ENCODE peak calls at places on chromosome 3, in five cellular contexts. X is prostate gland, U is fibroblast of lung, E is bronchial epithelial cell, D is transverse colon. Z is an unnamed sample.

GRCh38 chr3:187750513-187751123 is 5.3 kb upstream of the BCL6 start:
- DNase-seq in X (no peak), U (peak), E (no peak), D (peak), Z (no peak)

GRCh38 chr3:106329505-106329904 is 460.7 kb upstream of the CBLB start:
- DNase-seq in X (no peak), U (peak), E (no peak), D (no peak), Z (no peak)

GRCh38 chr3:156675744-156676466 is 1.5 kb downstream of the TIPARP start:
- DNase-seq in X (peak), U (peak), E (peak), D (peak), Z (peak)

GRCh38 chr3:135887220-135887619 is 78.3 kb upstream of the PPP2R3A start:
- DNase-seq in X (no peak), U (peak), E (peak), D (no peak), Z (no peak)

GRCh38 chr3:173043757-173044156 is 97.3 kb downstream of the SPATA16 start:
- DNase-seq in X (no peak), U (no peak), E (no peak), D (no peak), Z (no peak)

GRCh38 chr3:118782755-118783202 is 251.9 kb downstream of the IGSF11 start:
- DNase-seq in X (no peak), U (no peak), E (peak), D (no peak), Z (no peak)

GRCh38 chr3:150286390-150287147 is 121.5 kb upstream of the TSC22D2 start:
- DNase-seq in X (peak), U (peak), E (peak), D (no peak), Z (no peak)

GRCh38 chr3:132180337-132180791 is 136.8 kb upstream of the ACP3 start:
- DNase-seq in X (peak), U (peak), E (peak), D (no peak), Z (no peak)

GRCh38 chr3:127757979-127758378 is 64.3 kb downstream of the MGLL start:
- DNase-seq in X (no peak), U (no peak), E (no peak), D (peak), Z (no peak)

GRCh38 chr3:136070334-136070733 is 104.8 kb downstream of the PPP2R3A start:
- DNase-seq in X (no peak), U (peak), E (peak), D (no peak), Z (no peak)

GRCh38 chr3:149702691-149703426 is 45.0 kb upstream of the WWTR1 start:
- DNase-seq in X (no peak), U (peak), E (peak), D (no peak), Z (peak)

GRCh38 chr3:6180171-6180570 is 680.7 kb upstream of the GRM7 start:
- DNase-seq in X (no peak), U (no peak), E (no peak), D (no peak), Z (no peak)

GRCh38 chr3:61439116-61439459 is 122.3 kb upstream of the PTPRG start:
- DNase-seq in X (no peak), U (no peak), E (no peak), D (no peak), Z (no peak)

GRCh38 chr3:40333416-40333815 is 23.9 kb downstream of the EIF1B start:
- DNase-seq in X (no peak), U (no peak), E (no peak), D (no peak), Z (no peak)

GRCh38 chr3:12058408-12058807 is 54.2 kb downstream of the SYN2 start:
- DNase-seq in X (no peak), U (no peak), E (no peak), D (no peak), Z (no peak)

GRCh38 chr3:20682573-20682972 is 496.6 kb upstream of the SGO1 start:
- DNase-seq in X (no peak), U (no peak), E (peak), D (no peak), Z (no peak)

GRCh38 chr3:143447491-143447890 is 327.9 kb downstream of the CHST2 start:
- DNase-seq in X (no peak), U (no peak), E (no peak), D (no peak), Z (no peak)

GRCh38 chr3:52237659-52238172 is 1.2 kb downstream of the TWF2 start:
- DNase-seq in X (peak), U (peak), E (peak), D (peak), Z (peak)

GRCh38 chr3:9147215-9147895 is 102.1 kb downstream of the SRGAP3 start:
- DNase-seq in X (no peak), U (no peak), E (no peak), D (no peak), Z (no peak)

GRCh38 chr3:29764059-29764458 is 483.2 kb downstream of the RBMS3 start:
- DNase-seq in X (no peak), U (peak), E (peak), D (no peak), Z (no peak)

GRCh38 chr3:66598168-66598567 is 97.3 kb upstream of the LRIG1 start:
- DNase-seq in X (no peak), U (peak), E (no peak), D (no peak), Z (no peak)
- TF ChIP-seq CTCF in X (no peak), U (no peak), E (no peak), D (no peak), Z (no peak)

GRCh38 chr3:4505688-4506558 is 12.8 kb downstream of the ITPR1 start:
- DNase-seq in X (peak), U (no peak), E (no peak), D (no peak), Z (no peak)

GRCh38 chr3:4507010-4507596 is 14.0 kb downstream of the ITPR1 start:
- DNase-seq in X (no peak), U (peak), E (no peak), D (no peak), Z (no peak)

GRCh38 chr3:4503050-4503449 is 9.9 kb downstream of the ITPR1 start:
- DNase-seq in X (no peak), U (no peak), E (no peak), D (peak), Z (no peak)

GRCh38 chr3:4506559-4507009 is 13.4 kb downstream of the ITPR1 start:
- DNase-seq in X (no peak), U (no peak), E (no peak), D (no peak), Z (no peak)

DNA sequence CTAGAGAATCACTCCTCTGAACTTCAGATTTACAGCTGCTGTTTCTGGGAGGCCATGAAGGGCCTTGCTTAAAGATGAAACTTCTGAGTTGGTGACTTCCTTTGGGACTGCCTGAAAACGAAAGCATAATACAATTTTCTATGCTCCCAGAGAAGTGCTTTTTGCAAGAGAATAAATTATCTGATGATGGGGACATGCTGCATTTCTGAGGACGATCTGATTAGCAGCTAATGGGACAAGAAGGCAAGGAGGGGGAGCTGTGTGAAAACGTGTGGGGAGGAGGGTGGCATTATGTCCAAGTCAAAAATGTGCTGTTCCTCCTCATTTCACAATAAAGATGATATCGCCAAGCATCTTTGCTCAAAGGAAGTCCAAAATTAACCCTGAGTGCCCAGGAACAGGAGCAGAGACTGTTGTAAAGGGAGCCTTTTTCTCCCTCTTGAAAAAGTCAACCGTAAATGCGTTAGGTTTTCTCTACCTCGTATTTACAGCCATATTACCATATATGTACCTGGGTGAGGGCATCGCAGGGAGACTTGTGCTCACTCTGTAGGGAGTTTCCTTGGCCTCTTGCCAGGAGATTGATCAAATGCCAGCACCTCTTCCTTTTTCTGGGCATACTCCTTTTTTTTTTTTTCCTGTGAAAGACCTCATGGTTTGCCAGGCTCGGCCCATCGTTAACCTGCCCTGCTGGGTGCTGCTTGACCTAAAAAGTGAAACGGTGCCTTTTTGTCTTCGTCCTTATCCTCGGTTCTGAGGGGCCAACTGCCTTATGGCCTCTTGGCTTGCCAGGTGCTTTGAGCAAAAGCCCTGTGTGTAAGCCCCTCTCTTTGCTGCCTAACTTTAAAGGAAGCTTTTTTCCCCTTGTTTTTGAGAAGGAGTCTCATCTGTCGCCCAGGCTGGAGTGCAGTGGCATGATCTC is 11.5 kb downstream of the ITPR1 start:
- DNase-seq in X (peak), U (peak), E (peak), D (peak), Z (no peak)
- H3K4me3 ChIP-seq in X (no peak), U (peak), E (no peak), D (peak), Z (no peak)

GRCh38 chr3:44555753-44556152 is 760 bp downstream of the ZKSCAN7 start:
- DNase-seq in X (no peak), U (peak), E (peak), D (no peak), Z (no peak)

GRCh38 chr3:44557074-44557473 is 2.1 kb downstream of the ZKSCAN7 start:
- DNase-seq in X (no peak), U (no peak), E (no peak), D (no peak), Z (no peak)

DNA sequence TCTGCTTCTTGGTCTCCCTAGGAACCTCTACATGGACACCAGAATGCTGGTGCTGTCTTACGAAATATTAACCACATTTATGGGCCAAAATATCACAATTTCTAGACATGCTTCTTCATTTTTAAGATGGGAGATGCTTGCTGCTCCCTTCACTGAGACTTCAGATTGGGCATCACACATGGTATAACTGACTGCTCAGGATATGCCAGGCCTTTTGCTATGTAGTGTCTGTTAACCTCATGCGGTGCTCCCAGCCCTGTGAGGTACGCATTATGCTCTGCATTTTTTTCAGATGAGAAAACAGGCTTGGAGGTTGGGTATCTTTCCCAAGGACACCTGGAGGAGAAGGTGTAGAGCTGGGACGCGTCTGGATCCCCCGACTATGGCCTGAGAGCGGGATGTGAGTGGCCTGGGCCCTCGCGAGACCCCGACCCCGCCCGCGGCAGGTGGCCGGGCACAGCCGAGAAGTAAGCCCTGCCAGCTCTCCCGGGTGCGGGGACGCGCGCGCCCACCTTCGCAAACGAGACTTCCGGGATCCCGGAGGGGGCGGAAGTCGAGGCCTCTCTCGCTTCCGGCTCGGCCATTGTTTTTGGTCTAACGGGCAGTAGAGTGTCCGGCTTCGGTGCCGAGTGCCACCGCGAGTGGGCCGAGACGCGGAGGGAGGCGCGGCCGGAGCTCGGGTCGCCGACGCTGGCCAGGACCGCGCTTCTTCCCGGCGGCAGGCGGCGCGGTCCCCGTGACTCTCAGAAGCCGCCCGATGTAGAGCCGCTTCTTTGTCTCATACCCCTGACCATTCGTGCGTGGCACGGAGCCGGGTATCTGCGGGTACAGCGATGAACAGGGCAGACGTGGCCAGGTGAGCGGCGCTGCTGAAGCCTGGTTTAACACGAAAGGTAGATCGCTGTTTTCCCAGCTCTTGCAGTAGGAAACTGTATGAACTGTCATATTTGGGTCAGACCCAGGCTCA is at the start of gene ZKSCAN7:
- DNase-seq in X (peak), U (peak), E (peak), D (peak), Z (peak)
- TF ChIP-seq CTCF in X (no peak), U (peak), E (peak), D (no peak), Z (no peak)

GRCh38 chr3:44685128-44685800 is 27.2 kb upstream of the ZNF502 start:
- DNase-seq in X (peak), U (peak), E (peak), D (peak), Z (peak)
- H3K4me3 ChIP-seq in X (peak), U (peak), E (peak), D (peak), Z (peak)

GRCh38 chr3:38343797-38344594 is 2.6 kb upstream of the XYLB start:
- DNase-seq in X (no peak), U (peak), E (no peak), D (no peak), Z (no peak)
- TF ChIP-seq CTCF in X (no peak), U (no peak), E (no peak), D (no peak), Z (no peak)

DNA sequence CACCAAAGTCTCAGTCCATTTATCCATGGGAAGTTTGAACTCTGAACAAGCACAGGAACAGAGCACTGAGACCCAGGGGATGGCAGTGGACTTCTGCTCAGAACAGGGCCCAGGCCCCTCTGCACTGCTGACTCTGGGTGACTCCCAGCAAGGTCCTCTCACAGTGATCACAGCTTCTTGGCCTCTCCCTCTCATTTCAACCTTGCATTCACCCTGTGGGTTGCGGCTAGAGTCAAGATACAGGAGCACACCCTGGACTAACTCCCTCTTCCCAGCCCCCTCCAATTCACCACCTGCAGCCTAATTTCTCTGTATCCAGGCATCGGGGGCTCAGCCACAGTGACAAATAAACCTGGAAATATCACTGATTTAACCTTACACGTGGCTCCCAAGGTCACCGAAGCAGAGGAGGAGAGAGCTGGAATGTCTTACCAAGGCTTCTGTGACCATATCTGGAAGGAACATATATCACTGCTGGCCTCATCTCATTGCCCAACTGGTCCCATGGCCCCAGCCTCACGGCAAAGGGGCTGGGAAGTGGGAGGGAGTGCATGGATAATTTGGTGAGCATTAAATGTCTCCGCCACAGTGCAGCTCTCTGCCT is 1.2 kb downstream of the RTP3 start:
- DNase-seq in X (no peak), U (no peak), E (no peak), D (no peak), Z (no peak)
- H3K4me3 ChIP-seq in X (no peak), U (no peak), E (no peak), D (no peak), Z (no peak)

GRCh38 chr3:184234224-184234623 is 4.8 kb downstream of the VWA5B2 start:
- DNase-seq in X (peak), U (peak), E (peak), D (no peak), Z (no peak)
- TF ChIP-seq CTCF in X (no peak), U (no peak), E (peak), D (no peak), Z (no peak)

DNA sequence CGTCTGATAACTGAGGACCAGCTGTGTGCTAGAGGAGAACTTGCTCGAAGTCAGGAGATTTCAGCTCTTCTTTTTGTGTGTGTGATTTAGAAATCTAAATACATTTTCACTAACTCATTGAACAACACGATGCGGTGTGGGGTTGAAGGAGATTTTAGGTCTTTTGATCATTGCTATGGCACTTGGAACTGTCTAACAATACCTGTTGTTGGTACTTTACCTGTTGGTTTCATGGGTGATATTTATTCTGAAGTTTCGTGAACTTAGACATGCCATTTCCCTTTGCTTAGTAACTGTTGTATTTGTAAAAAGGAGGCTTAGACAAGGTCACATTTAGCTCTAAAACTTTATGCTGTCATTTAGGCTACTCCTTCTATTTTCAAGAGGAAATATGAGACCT is 99.9 kb downstream of the ITPR1 start:
- DNase-seq in X (no peak), U (no peak), E (no peak), D (no peak), Z (no peak)
- H3K4me3 ChIP-seq in X (no peak), U (no peak), E (no peak), D (no peak), Z (no peak)

GRCh38 chr3:23372296-23372695 is 169.2 kb downstream of the UBE2E2 start:
- DNase-seq in X (no peak), U (peak), E (no peak), D (no peak), Z (no peak)
- TF ChIP-seq CTCF in X (no peak), U (no peak), E (no peak), D (no peak), Z (no peak)

Z was measured in lower leg skin.